ENCODE peak calls at places on chromosomes 7 and 10, in nine cellular contexts. Z is left ventricle myocardium inferior, T is heart right ventricle, C is AG10803, H is cardiac fibroblast, J is dorsolateral prefrontal cortex, Y is colonic mucosa, L is GM23248, U is GM12865. W is an unnamed sample.

GRCh38 chr10:7438196-7438986 is 27.6 kb upstream of the SFMBT2 start:
- DNase-seq in T (no peak), Z (no peak), U (no peak), C (no peak), L (no peak), Y (no peak), H (no peak), J (no peak), W (no peak)

GRCh38 chr10:100829103-100829870 is 83.5 kb upstream of the SLF2 start:
- DNase-seq in U (no peak), Y (no peak), L (peak), Z (no peak), T (no peak), H (no peak), C (no peak), J (no peak), W (no peak)

GRCh38 chr7:44735403-44736165 is 13.1 kb upstream of the ZMIZ2 start:
- DNase-seq in T (no peak), H (peak), U (peak), L (peak), J (no peak), Y (no peak), Z (no peak), C (peak), W (no peak)

GRCh38 chr10:91149550-91149949 is 70.9 kb upstream of the PCGF5 start:
- DNase-seq in C (no peak), Z (no peak), U (no peak), Y (no peak), T (no peak), J (no peak), H (no peak), L (no peak), W (no peak)

GRCh38 chr7:6385110-6385792 is 62.5 kb downstream of the DAGLB start:
- DNase-seq in C (peak), J (no peak), Y (no peak), H (peak), Z (no peak), T (no peak), L (peak), U (no peak), W (no peak)

GRCh38 chr10:124688889-124689670 is 55.1 kb downstream of the FAM53B start:
- DNase-seq in C (no peak), H (no peak), U (peak), T (no peak), Z (no peak), L (no peak), J (no peak), Y (no peak), W (no peak)

GRCh38 chr10:44281089-44281613 is 103.7 kb downstream of the CXCL12 start:
- DNase-seq in L (peak), C (peak), H (no peak), Y (no peak), T (peak), Z (peak), U (no peak), J (no peak), W (no peak)

GRCh38 chr10:74981831-74982633 is 129.4 kb upstream of the SAMD8 start:
- DNase-seq in J (no peak), Z (no peak), T (no peak), L (no peak), Y (no peak), H (no peak), U (peak), C (no peak), W (peak)

GRCh38 chr7:129540340-129540739 is 38.0 kb downstream of the SMKR1 start:
- DNase-seq in Y (no peak), Z (no peak), H (no peak), L (no peak), J (no peak), U (no peak), C (no peak), T (no peak), W (no peak)
- H3K4me3 ChIP-seq in Y (no peak), Z (no peak), H (no peak), L (no peak), J (no peak), U (no peak), C (no peak), T (no peak), W (no peak)

GRCh38 chr7:40833541-40834234 is 698.9 kb downstream of the SUGCT start:
- DNase-seq in Y (no peak), U (no peak), C (peak), H (peak), T (no peak), L (peak), Z (no peak), J (no peak), W (no peak)
- H3K4me3 ChIP-seq in Y (no peak), U (no peak), C (no peak), H (no peak), T (no peak), L (no peak), Z (no peak), J (no peak), W (no peak)

DNA sequence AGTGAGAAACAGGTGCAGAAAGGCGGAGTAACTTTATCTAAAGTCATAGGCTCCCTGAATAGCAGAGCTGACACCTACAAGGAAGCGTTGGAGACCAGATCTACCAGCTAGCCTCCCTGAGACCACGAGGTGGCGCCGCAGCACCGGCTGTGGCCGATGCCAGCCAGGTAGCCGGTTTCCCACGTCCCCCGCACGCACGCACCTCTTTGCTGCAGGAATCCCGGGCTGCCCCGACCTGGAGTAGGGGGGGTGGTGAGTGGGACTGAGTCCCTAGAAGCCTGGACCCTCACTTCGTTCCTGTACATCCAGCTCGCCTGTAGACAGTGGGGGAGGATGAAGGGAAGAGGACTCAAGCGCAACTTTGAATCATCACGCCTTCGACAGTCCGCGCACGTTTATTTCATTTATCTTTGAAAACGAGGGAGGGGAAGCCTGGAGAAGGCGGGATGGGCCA is 3.7 kb downstream of the ELOVL3 start:
- DNase-seq in T (peak), H (peak), Y (peak), U (peak), J (peak), Z (peak), L (peak), C (peak), W (peak)
- H3K4me3 ChIP-seq in T (peak), H (peak), Y (peak), U (peak), J (peak), Z (peak), L (peak), C (peak), W (no peak)

GRCh38 chr7:23475579-23475844 is 5.2 kb upstream of the IGF2BP3 start:
- DNase-seq in H (no peak), C (no peak), J (no peak), U (no peak), L (no peak), T (no peak), Y (no peak), Z (no peak), W (no peak)
- H3K4me3 ChIP-seq in H (no peak), C (no peak), J (no peak), U (peak), L (no peak), T (no peak), Y (no peak), Z (no peak), W (no peak)

DNA sequence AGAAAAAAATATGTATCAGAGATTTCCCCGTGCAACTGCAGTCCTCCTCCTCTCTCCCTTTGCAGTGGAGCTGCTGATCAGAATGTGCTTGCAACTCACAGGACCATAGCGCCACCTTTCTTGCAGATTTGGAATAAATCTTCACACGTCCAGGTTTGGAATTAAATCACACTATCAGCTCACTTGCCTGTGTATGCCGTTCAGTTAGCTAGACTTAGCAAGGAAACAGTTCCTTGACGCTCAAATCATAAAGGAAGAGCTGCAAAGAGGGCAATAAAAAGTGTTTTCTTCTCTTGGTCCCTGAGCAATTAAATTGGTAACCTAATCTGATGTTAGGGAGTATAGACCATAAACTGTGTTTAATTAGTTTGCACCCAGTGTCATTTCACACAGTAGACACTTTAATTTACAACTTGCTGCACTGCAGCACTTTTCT is 77.4 kb downstream of the PON1 start:
- DNase-seq in H (peak), L (peak), Y (peak), J (no peak), T (peak), Z (no peak), U (peak), C (peak), W (peak)
- H3K4me3 ChIP-seq in H (no peak), L (peak), Y (no peak), J (peak), T (peak), Z (no peak), U (no peak), C (no peak), W (no peak)

DNA sequence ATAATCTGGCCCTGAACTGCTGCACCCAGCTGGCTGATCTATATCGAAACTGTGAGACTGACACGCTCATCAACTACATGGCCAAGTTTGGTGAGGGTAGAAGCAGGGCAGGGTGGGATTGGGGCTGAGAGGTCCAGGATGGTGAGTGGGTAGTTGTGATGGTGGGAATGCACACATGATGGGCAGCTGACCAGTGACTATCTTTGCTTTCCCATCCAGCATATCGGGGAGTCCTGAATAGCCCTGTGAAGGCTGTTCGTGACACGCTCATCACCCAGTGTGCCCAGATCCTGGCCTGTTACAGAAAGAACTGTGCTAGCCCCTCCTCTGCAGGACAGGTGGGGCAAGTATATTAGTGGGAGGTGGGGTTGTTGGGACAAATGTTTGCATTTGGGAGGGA is 12.5 kb upstream of the CHCHD1 start:
- DNase-seq in U (no peak), J (no peak), Z (no peak), H (no peak), Y (no peak), T (no peak), L (no peak), C (no peak), W (no peak)
- H3K4me3 ChIP-seq in U (no peak), J (no peak), Z (no peak), H (no peak), Y (no peak), T (no peak), L (no peak), C (no peak), W (no peak)

GRCh38 chr7:47581442-47581820 is 480 bp downstream of the TNS3 start:
- DNase-seq in C (no peak), Z (no peak), J (no peak), Y (peak), U (no peak), L (peak), H (no peak), T (no peak), W (peak)
- H3K4me3 ChIP-seq in C (peak), Z (peak), J (peak), Y (peak), U (no peak), L (peak), H (peak), T (peak), W (peak)

GRCh38 chr10:126135939-126136595 is 239.7 kb downstream of the FANK1 start:
- DNase-seq in C (no peak), T (no peak), J (no peak), Z (no peak), U (no peak), Y (peak), H (no peak), L (no peak), W (no peak)
- H3K4me3 ChIP-seq in C (no peak), T (no peak), J (no peak), Z (no peak), U (no peak), Y (no peak), H (no peak), L (no peak), W (no peak)

W was measured in body of pancreas.